ENCODE peak calls at places on chromosomes 16 and 17, in nine cellular contexts. N is endothelial cell, E is tibial nerve, V is mesothelial cell of epicardium, M is cardiac fibroblast, O is cardiac muscle cell, Y is suprapubic skin, G is breast epithelium, T is MCF 10A. B is an unnamed sample.

GRCh38 chr17:17675925-17676534 is 5.2 kb upstream of the RAI1 start:
- DNase-seq in T (peak), V (no peak), E (no peak), Y (no peak), O (no peak), G (no peak), N (no peak), M (no peak), B (no peak)

GRCh38 chr17:27906623-27907022 is 13.5 kb upstream of the LYRM9 start:
- DNase-seq in M (no peak), G (no peak), E (no peak), N (no peak), V (no peak), O (no peak), Y (no peak), T (no peak), B (no peak)

GRCh38 chr16:85819711-85820110 is 20.2 kb downstream of the COX4I1 start:
- DNase-seq in E (no peak), V (no peak), T (peak), M (no peak), O (no peak), Y (no peak), N (no peak), G (no peak), B (no peak)

GRCh38 chr17:4636474-4637100 is 4.9 kb downstream of the ALOX15 start:
- DNase-seq in Y (no peak), M (no peak), O (no peak), T (no peak), V (no peak), N (no peak), E (no peak), G (no peak), B (no peak)

GRCh38 chr17:81194941-81195901 is 27.5 kb downstream of the CEP131 start:
- DNase-seq in O (no peak), T (no peak), M (no peak), G (no peak), N (no peak), E (no peak), V (no peak), Y (no peak), B (no peak)

GRCh38 chr17:66557886-66558285 is 255.5 kb downstream of the PRKCA start:
- DNase-seq in T (no peak), M (no peak), E (no peak), O (no peak), Y (no peak), V (no peak), G (no peak), N (no peak), B (no peak)

GRCh38 chr17:1779571-1780074 is 17.8 kb downstream of the SERPINF1 start:
- DNase-seq in N (no peak), Y (peak), T (peak), V (peak), E (peak), M (peak), O (peak), G (peak), B (no peak)

GRCh38 chr16:52743702-52744101 is 196.8 kb upstream of the TOX3 start:
- DNase-seq in O (no peak), V (no peak), N (no peak), T (no peak), M (no peak), E (no peak), Y (no peak), G (no peak), B (no peak)

GRCh38 chr17:42704495-42705494 is 22.5 kb downstream of the CNTNAP1 start:
- DNase-seq in O (no peak), N (no peak), G (no peak), Y (no peak), T (no peak), E (no peak), V (no peak), M (no peak), B (no peak)

GRCh38 chr16:4591706-4592470 is 22.8 kb downstream of the UBALD1 start:
- DNase-seq in O (no peak), Y (no peak), V (no peak), E (no peak), M (no peak), T (no peak), N (no peak), G (no peak), B (no peak)

GRCh38 chr17:69860142-69860680 is 214.8 kb upstream of the KCNJ16 start:
- DNase-seq in T (no peak), Y (no peak), V (no peak), G (no peak), M (no peak), E (no peak), N (no peak), O (no peak), B (no peak)

GRCh38 chr17:1229891-1230571 is 40.2 kb upstream of the BHLHA9 start:
- DNase-seq in E (no peak), G (no peak), T (no peak), V (no peak), Y (no peak), M (no peak), N (no peak), O (no peak), B (no peak)

GRCh38 chr17:32269377-32269776 is 3.7 kb downstream of the RHBDL3 start:
- DNase-seq in M (no peak), E (no peak), Y (no peak), V (no peak), T (no peak), O (no peak), N (no peak), G (no peak), B (no peak)

GRCh38 chr16:90048737-90049330 is 28.3 kb downstream of the PRDM7 start:
- DNase-seq in M (no peak), G (no peak), Y (no peak), O (no peak), N (no peak), T (no peak), E (no peak), V (no peak), B (no peak)

GRCh38 chr16:8720080-8720966 is 45.9 kb downstream of the ABAT start:
- DNase-seq in V (no peak), M (no peak), T (no peak), G (no peak), N (peak), O (no peak), E (no peak), Y (no peak), B (peak)

GRCh38 chr16:30351586-30352419 is 3.3 kb downstream of the CD2BP2 start:
- DNase-seq in O (peak), Y (no peak), T (peak), M (peak), N (no peak), E (peak), V (no peak), G (peak), B (no peak)

GRCh38 chr16:4411684-4412083 is 4.7 kb downstream of the CORO7 start:
- DNase-seq in N (no peak), Y (no peak), E (peak), M (no peak), V (no peak), T (no peak), G (no peak), O (peak), B (no peak)

GRCh38 chr17:49229076-49229804 is 1.3 kb downstream of the PHOSPHO1 start:
- DNase-seq in G (no peak), N (no peak), M (no peak), E (no peak), Y (no peak), V (no peak), O (no peak), T (no peak), B (no peak)

GRCh38 chr17:73187203-73187769 is 5.6 kb upstream of the COG1 start:
- DNase-seq in G (no peak), N (no peak), Y (no peak), V (no peak), T (no peak), M (no peak), O (no peak), E (no peak), B (no peak)

GRCh38 chr17:82400830-82401229 is 17.3 kb upstream of the HEXD start:
- DNase-seq in E (no peak), N (no peak), G (no peak), M (no peak), Y (no peak), V (no peak), T (no peak), O (no peak), B (no peak)

GRCh38 chr17:65279456-65279855 is 142.3 kb downstream of the RGS9 start:
- DNase-seq in O (no peak), M (no peak), G (no peak), N (no peak), T (no peak), Y (no peak), E (no peak), V (no peak), B (no peak)

GRCh38 chr17:33948299-33948698 is 306.8 kb upstream of the CCL2 start:
- DNase-seq in V (no peak), M (no peak), T (no peak), O (no peak), G (no peak), N (no peak), Y (peak), E (no peak), B (no peak)

GRCh38 chr17:33945641-33946546 is 309.2 kb upstream of the CCL2 start:
- DNase-seq in T (no peak), O (no peak), Y (peak), N (no peak), V (no peak), E (no peak), M (no peak), G (no peak), B (no peak)

GRCh38 chr17:33950061-33950460 is 305.0 kb upstream of the CCL2 start:
- DNase-seq in O (no peak), Y (peak), E (no peak), G (no peak), N (no peak), T (no peak), V (no peak), M (no peak), B (no peak)

GRCh38 chr17:33947762-33948161 is 307.3 kb upstream of the CCL2 start:
- DNase-seq in M (no peak), T (no peak), E (no peak), Y (no peak), V (no peak), G (no peak), O (no peak), N (no peak), B (no peak)

GRCh38 chr17:33949100-33949499 is 306.0 kb upstream of the CCL2 start:
- DNase-seq in N (peak), E (no peak), Y (peak), T (no peak), V (no peak), M (no peak), O (no peak), G (no peak), B (peak)
- TF ChIP-seq CTCF in N (peak), E (no peak), Y (no peak), T (no peak), V (no peak), M (no peak), O (peak), G (no peak), B (peak)

DNA sequence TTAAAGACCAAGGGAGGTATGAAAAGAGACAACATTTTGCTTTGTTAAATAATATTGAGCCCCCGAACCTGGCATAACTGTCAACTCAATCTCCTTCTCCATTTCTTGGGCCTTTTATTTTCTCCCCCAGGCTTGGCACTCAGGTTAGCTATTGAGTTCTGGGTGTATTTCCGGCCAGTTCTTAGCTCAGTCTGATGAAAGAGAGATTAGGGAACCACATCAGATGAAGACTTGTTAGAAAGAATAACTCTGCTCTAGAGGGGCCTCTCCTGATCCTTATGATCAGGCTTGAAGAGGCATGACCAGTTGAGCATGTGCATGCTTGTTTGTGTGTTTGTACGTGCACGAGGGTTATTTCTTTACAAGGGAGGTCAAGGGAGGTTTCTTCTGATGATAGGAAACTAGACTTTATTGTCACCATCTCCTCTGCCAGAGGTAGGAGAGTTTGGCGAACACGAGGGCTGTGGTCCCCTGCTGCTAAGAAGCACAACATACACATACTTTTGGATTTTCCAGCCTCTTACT is 29.2 kb upstream of the HS3ST2 start:
- DNase-seq in Y (no peak), O (no peak), V (no peak), N (no peak), E (no peak), T (no peak), G (no peak), M (no peak), B (no peak)
- TF ChIP-seq CTCF in Y (no peak), O (no peak), V (no peak), N (no peak), E (no peak), T (no peak), G (no peak), M (no peak), B (no peak)

DNA sequence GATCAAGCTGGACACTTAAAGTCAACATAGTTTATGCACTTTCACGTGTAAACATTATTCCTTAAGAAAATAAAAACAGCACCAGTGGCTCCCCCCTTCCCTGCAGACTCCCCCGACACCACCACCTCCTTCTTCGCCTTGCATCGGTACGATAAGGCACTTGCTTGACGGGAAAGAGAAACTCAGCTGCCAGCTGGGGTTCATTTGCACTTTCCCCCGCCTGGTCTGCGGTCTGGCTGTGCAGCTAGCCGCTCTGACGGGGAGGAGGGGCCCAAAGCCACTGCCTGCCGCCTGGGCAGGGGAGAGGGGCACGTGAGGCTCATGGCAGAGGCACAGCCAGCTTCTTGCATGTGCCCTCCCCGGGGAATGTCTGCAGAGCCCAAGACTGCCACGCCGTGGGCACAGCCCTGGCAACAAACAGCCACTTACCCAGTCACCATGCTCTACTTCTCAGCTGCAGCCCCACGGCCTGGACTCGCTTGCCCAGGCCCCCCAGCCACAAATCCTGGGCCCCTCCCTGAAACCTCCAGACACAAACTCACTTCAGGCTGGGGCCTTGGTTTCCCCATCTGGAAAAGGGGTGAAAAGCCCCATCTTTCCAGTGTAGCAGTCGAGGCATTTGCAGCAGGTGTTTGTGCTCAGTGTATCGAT is 16.5 kb upstream of the PRM1 start:
- DNase-seq in M (peak), O (peak), G (no peak), V (peak), E (peak), N (peak), T (no peak), Y (no peak), B (peak)
- TF ChIP-seq CTCF in M (no peak), O (no peak), G (no peak), V (no peak), E (peak), N (no peak), T (no peak), Y (no peak), B (no peak)

GRCh38 chr17:71764507-71764906 is 356.3 kb upstream of the SOX9 start:
- DNase-seq in T (peak), N (peak), M (no peak), O (peak), Y (no peak), V (no peak), G (no peak), E (no peak), B (peak)
- TF ChIP-seq CTCF in T (no peak), N (peak), M (peak), O (peak), Y (no peak), V (no peak), G (no peak), E (no peak), B (peak)

GRCh38 chr16:847151-847550 is 46.6 kb upstream of the GNG13 start:
- DNase-seq in O (no peak), V (no peak), T (no peak), G (no peak), Y (no peak), N (no peak), M (no peak), E (no peak), B (no peak)

GRCh38 chr16:843771-844170 is 43.2 kb upstream of the GNG13 start:
- DNase-seq in Y (no peak), E (no peak), O (no peak), T (no peak), N (no peak), V (no peak), G (no peak), M (no peak), B (no peak)

GRCh38 chr16:842631-843560 is 42.4 kb upstream of the GNG13 start:
- DNase-seq in G (no peak), N (no peak), E (no peak), Y (no peak), V (no peak), M (no peak), T (no peak), O (no peak), B (no peak)

GRCh38 chr16:845349-845740 is 44.8 kb upstream of the GNG13 start:
- DNase-seq in M (no peak), N (no peak), Y (no peak), T (no peak), G (no peak), E (no peak), V (no peak), O (no peak), B (no peak)

GRCh38 chr16:844638-845348 is 44.3 kb upstream of the GNG13 start:
- DNase-seq in M (no peak), G (no peak), T (no peak), Y (no peak), O (no peak), E (no peak), V (no peak), N (no peak), B (no peak)
- TF ChIP-seq CTCF in M (no peak), G (no peak), T (no peak), Y (no peak), O (no peak), E (no peak), V (no peak), N (no peak), B (no peak)

DNA sequence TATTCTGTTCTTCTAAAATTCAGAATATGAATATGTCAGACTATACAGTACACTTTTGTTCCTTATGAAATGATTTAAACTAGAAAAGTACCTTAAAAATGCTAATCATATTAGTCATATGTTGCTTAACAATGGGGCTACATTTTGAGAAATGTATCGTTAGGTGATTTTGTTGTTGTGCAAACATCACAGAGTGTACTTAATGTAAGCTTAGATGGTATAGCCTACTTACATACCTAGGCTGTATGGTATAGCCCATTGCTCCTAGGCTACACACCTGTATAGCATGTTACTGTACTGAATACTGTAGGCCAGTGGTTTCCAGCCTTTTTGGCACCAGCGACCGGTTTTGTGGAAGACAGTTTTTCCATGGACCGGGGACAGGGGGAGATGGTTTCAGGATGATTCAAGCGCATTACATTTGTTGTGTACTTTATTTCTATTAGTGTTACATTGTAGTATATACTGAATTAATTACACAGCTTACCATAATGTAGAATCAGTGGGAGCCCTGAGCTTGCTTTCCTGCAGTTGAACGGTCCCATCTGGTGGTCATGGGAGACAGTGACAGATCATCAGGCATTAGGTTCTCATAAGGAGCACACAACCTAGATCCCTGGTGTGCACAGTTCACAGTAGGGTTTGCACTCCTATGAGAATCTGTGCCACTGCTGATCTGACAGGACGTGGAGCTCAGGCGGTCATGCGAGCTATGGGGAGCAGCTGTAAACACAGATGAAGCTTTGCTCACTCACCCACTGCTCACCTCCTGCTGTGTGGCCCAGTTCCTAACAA is 35.0 kb upstream of the MRC2 start:
- DNase-seq in O (no peak), G (no peak), N (no peak), E (no peak), Y (no peak), M (peak), V (no peak), T (peak), B (no peak)
- TF ChIP-seq CTCF in O (no peak), G (no peak), N (no peak), E (no peak), Y (no peak), M (peak), V (no peak), T (no peak), B (no peak)

GRCh38 chr17:74859439-74860228 is at the start of gene GRIN2C:
- DNase-seq in N (peak), T (no peak), Y (no peak), E (no peak), G (no peak), M (no peak), O (no peak), V (no peak), B (peak)
- TF ChIP-seq CTCF in N (peak), T (peak), Y (no peak), E (peak), G (no peak), M (no peak), O (no peak), V (peak), B (peak)

DNA sequence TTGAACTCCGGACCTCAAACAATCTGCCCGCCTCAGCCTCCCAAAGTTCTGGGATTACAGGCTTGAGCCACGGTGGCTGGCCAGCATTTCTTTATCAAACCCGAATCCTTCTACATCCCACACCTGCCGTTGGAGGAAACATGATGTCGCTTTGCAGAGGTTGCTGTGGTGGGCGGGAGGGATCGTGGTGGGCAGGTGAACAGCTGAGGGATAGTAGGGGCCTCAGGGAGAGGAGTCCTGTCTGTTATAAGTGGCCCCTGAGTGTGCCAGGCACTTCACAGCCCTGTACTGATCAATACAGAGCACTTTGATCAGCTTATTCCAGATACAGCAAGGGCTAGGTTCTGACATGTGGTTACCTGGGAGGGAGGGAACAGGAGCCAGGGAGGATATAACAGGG is 76.5 kb downstream of the CYLD start:
- DNase-seq in G (no peak), O (no peak), V (peak), N (no peak), M (no peak), E (no peak), T (no peak), Y (no peak), B (no peak)
- TF ChIP-seq CTCF in G (no peak), O (no peak), V (no peak), N (no peak), M (no peak), E (no peak), T (no peak), Y (no peak), B (no peak)

B was measured in nephron progenitor cell.